ENCODE peak calls at places on chromosomes 16 and 17, in eight cellular contexts. I is IMR-90, O is transverse colon, S is aorta, D is uterus, U is heart right ventricle, N is PC-9, E is fibroblast of lung. P is an unnamed sample.
A peak's percentile ranks its signal among the peaks of the same experiment; 100 is the strongest.

GRCh38 chr17:35089846-35090193 is 26.3 kb upstream of the RFFL start:
- DNase-seq in I (peak; percentile 34), O (peak; percentile 17), S (no peak), D (no peak), U (peak; percentile 10), N (no peak), E (peak; percentile 47), P (no peak)

GRCh38 chr16:57544129-57544653 is 1.7 kb downstream of the ADGRG5 start:
- DNase-seq in I (no peak), O (peak; percentile 57), S (peak; percentile 43), D (peak; percentile 1), U (peak; percentile 7), N (no peak), E (peak; percentile 42), P (no peak)

GRCh38 chr16:68644715-68645493 is at the start of gene CDH3:
- DNase-seq in I (no peak), O (peak; percentile 65), S (no peak), D (peak; percentile 57), U (no peak), N (peak; percentile 88), E (peak; percentile 48), P (no peak)

GRCh38 chr17:17236295-17237025 is 508 bp downstream of the FLCN start:
- DNase-seq in I (peak; percentile 31), O (peak; percentile 34), S (peak; percentile 55), D (no peak), U (no peak), N (peak; percentile 30), E (peak; percentile 47), P (peak; percentile 24)

GRCh38 chr17:2238432-2239169 is 65.0 kb downstream of the SMG6 start:
- DNase-seq in I (no peak), O (peak; percentile 34), S (no peak), D (no peak), U (peak; percentile 66), N (no peak), E (no peak), P (no peak)

GRCh38 chr17:34377078-34377823 is 14.2 kb upstream of the CCL1 start:
- DNase-seq in I (no peak), O (no peak), S (no peak), D (no peak), U (no peak), N (no peak), E (no peak), P (no peak)

GRCh38 chr17:43456661-43457361 is 27.0 kb upstream of the DHX8 start:
- DNase-seq in I (peak; percentile 44), O (peak; percentile 12), S (no peak), D (no peak), U (peak; percentile 15), N (no peak), E (peak; percentile 46), P (no peak)

GRCh38 chr17:46108550-46109110 is 84.6 kb downstream of the KANSL1 start:
- DNase-seq in I (no peak), O (no peak), S (no peak), D (no peak), U (no peak), N (no peak), E (no peak), P (no peak)

GRCh38 chr17:77167472-77168306 is 26.9 kb downstream of the SEC14L1 start:
- DNase-seq in I (no peak), O (no peak), S (no peak), D (no peak), U (no peak), N (no peak), E (no peak), P (no peak)

GRCh38 chr17:17206149-17206912 is at the start of gene PLD6:
- DNase-seq in I (peak; percentile 39), O (peak; percentile 93), S (peak; percentile 93), D (peak; percentile 82), U (peak; percentile 65), N (peak; percentile 91), E (peak; percentile 52), P (peak; percentile 33)

GRCh38 chr16:48720266-48720665 is 110.3 kb upstream of the N4BP1 start:
- DNase-seq in I (peak; percentile 22), O (no peak), S (no peak), D (no peak), U (peak; percentile 7), N (no peak), E (no peak), P (peak; percentile 2)

GRCh38 chr16:56298948-56299602 is 107.8 kb downstream of the GNAO1 start:
- DNase-seq in I (no peak), O (no peak), S (no peak), D (no peak), U (peak; percentile 18), N (no peak), E (no peak), P (no peak)
- H3K27ac ChIP-seq in I (no peak overlapping the region), O (no peak overlapping the region), S (no peak overlapping the region), D (no peak overlapping the region), U (peak overlapping the region; percentile 5), N (no peak overlapping the region), E (no peak overlapping the region), P (no peak overlapping the region)

DNA sequence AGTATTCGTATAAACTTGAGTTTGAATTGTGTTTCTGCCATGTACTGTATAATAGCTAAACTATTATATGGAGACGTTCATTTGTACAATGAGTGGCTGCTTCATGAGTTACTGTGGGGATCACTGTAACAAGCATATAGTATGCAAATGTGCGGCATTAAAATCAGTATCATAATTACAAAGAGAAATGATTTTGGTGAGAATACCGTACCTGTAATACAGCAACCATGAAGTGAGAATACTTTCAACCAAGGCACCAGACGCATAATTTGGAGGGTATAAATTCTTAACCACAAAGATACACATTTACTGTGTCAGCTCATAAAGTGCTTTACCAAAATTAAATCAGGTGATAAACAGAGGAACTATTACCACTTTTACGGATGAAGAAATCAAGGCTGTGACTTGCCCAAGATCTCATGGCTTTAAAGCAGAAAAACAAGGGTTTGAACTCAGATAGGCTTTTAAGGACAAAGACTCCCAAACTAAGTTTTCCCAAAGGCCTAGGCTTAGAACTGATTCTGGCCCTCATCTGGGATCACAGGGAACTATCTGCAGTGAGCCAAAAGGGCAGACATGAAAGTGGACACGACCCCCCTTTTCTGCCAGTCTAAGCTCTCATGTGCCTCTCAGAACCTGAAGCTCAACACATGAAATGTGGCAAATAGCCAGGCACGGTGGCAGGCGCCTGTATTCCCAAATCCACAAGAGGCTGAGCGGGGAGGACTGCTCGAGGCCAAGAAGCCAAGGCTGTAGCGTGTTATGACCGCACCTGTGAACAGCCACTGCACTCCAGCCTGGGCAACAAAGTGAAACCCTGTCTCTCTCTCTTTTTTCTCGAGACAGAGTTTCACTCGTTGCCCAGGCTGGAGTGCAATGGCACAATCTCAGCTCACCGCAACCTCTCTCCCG is 6.4 kb downstream of the RPS15A start:
- DNase-seq in I (no peak), O (no peak), S (no peak), D (no peak), U (no peak), N (no peak), E (no peak), P (no peak)
- H3K36me3 ChIP-seq in I (peaks cover 51% of the 10 kb centered on the region), O (peaks cover 57% of the 10 kb centered on the region), S (peaks cover 4% of the 10 kb centered on the region), D (no peaks in the 10 kb centered on the region), U (peaks cover 65% of the 10 kb centered on the region), N (peaks cover 51% of the 10 kb centered on the region), E (peaks cover 16% of the 10 kb centered on the region), P (peaks cover 62% of the 10 kb centered on the region)

GRCh38 chr16:25713785-25714570 is 22.2 kb downstream of the HS3ST4 start:
- DNase-seq in I (no peak), O (no peak), S (no peak), D (no peak), U (no peak), N (no peak), E (no peak), P (no peak)

GRCh38 chr16:25721439-25721838 is 29.7 kb downstream of the HS3ST4 start:
- DNase-seq in I (no peak), O (no peak), S (no peak), D (no peak), U (no peak), N (no peak), E (no peak), P (no peak)

DNA sequence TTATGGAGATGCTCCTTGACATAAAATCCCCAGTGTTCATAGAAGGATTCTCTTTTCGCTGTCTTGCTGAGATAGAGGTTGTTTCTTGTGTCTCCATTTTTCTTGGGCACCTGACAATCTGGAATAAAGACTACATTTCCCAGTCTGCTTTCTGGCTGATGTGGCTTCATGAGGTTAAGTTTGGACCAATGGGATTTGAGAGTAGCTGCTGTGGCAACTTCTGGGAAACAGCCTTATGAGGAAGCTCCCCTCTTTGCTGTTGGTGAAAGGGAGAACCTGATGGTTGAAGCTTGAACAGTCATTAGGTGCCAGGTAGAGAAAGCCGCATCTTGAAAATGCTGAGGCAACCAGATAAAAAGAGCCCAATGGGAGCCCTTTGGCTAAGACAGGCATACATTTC is 24.4 kb downstream of the HS3ST4 start:
- DNase-seq in I (no peak), O (no peak), S (no peak), D (no peak), U (no peak), N (no peak), E (no peak), P (no peak)
- H3K27me3 ChIP-seq in I (no peaks in the 10 kb centered on the region), O (peaks cover 4% of the 10 kb centered on the region), S (no peaks in the 10 kb centered on the region), D (no peaks in the 10 kb centered on the region), U (peaks cover 4% of the 10 kb centered on the region), N (peaks cover 41% of the 10 kb centered on the region), E (no peaks in the 10 kb centered on the region), P (no peaks in the 10 kb centered on the region)

GRCh38 chr16:30397776-30398659 is 2.8 kb downstream of the ZNF48 start:
- DNase-seq in I (no peak), O (no peak), S (no peak), D (peak; percentile 25), U (no peak), N (no peak), E (no peak), P (no peak)

GRCh38 chr16:30399435-30400186 is 4.4 kb downstream of the ZNF48 start:
- DNase-seq in I (no peak), O (no peak), S (no peak), D (no peak), U (no peak), N (no peak), E (no peak), P (no peak)

GRCh38 chr16:30397056-30397455 is 1.8 kb downstream of the ZNF48 start:
- DNase-seq in I (no peak), O (no peak), S (no peak), D (no peak), U (no peak), N (no peak), E (no peak), P (no peak)

GRCh38 chr16:30395992-30396560 is 856 bp downstream of the ZNF48 start:
- DNase-seq in I (no peak), O (no peak), S (no peak), D (no peak), U (no peak), N (no peak), E (no peak), P (no peak)

GRCh38 chr16:30398660-30399434 is 3.6 kb downstream of the ZNF48 start:
- DNase-seq in I (no peak), O (no peak), S (no peak), D (peak; percentile 22), U (no peak), N (no peak), E (no peak), P (no peak)
- H3K27ac ChIP-seq in I (no peak overlapping the region), O (peak overlapping the region; percentile 84), S (no peak overlapping the region), D (peak overlapping the region; percentile 91), U (no peak overlapping the region), N (no peak overlapping the region), E (no peak overlapping the region), P (no peak overlapping the region)

GRCh38 chr17:64585146-64585545 is 77.0 kb downstream of the SMURF2 start:
- DNase-seq in I (no peak), O (no peak), S (no peak), D (no peak), U (no peak), N (no peak), E (no peak), P (no peak)
- H3K36me3 ChIP-seq in I (peaks cover 48% of the 10 kb centered on the region), O (peaks cover 14% of the 10 kb centered on the region), S (peaks cover 6% of the 10 kb centered on the region), D (no peaks in the 10 kb centered on the region), U (peaks cover 67% of the 10 kb centered on the region), N (peaks cover 42% of the 10 kb centered on the region), E (peaks cover 8% of the 10 kb centered on the region), P (peaks cover 62% of the 10 kb centered on the region)

GRCh38 chr16:2328428-2328827 is 12.1 kb downstream of the ABCA3 start:
- DNase-seq in I (no peak), O (no peak), S (no peak), D (no peak), U (no peak), N (no peak), E (no peak), P (no peak)
- H3K27me3 ChIP-seq in I (peaks cover 57% of the 10 kb centered on the region), O (no peaks in the 10 kb centered on the region), S (no peaks in the 10 kb centered on the region), D (no peaks in the 10 kb centered on the region), U (no peaks in the 10 kb centered on the region), N (peaks cover 9% of the 10 kb centered on the region), E (peaks cover 4% of the 10 kb centered on the region), P (no peaks in the 10 kb centered on the region)